ENCODE peak calls at places on chromosome 14, in six cellular contexts. L, R, O, I, B and H are unnamed samples.

GRCh38 chr14:88562532-88562830 is 356 bp upstream of the ZC3H14 start:
- DNase-seq in O (no peak), I (no peak), B (no peak), R (no peak), L (no peak), H (no peak)

GRCh38 chr14:77208266-77208978 is 26.8 kb downstream of the TMEM63C start:
- DNase-seq in I (peak; percentile 32), B (peak; percentile 64), O (peak; percentile 54), R (peak; percentile 30), L (peak; percentile 88), H (peak; percentile 25)

GRCh38 chr14:55706893-55707292 is 126.9 kb downstream of the KTN1 start:
- DNase-seq in L (no peak), R (no peak), B (no peak), I (no peak), O (no peak), H (no peak)

GRCh38 chr14:104681689-104682074 is 7.7 kb upstream of the INF2 start:
- DNase-seq in R (no peak), B (no peak), I (no peak), L (peak; percentile 84), O (no peak), H (no peak)

GRCh38 chr14:59360923-59361794 is 104.0 kb downstream of the GPR135 start:
- DNase-seq in B (peak; percentile 15), O (peak; percentile 95), I (no peak), L (no peak), R (no peak), H (no peak)

GRCh38 chr14:37622231-37622923 is 26.9 kb downstream of the TTC6 start:
- DNase-seq in I (no peak), L (peak; percentile 72), O (no peak), B (no peak), R (no peak), H (no peak)

GRCh38 chr14:49946320-49947141 is 53.6 kb downstream of the ARF6 start:
- DNase-seq in L (no peak), I (peak; percentile 81), B (peak; percentile 66), O (no peak), R (no peak), H (peak; percentile 37)

GRCh38 chr14:75120546-75121291 is 6.1 kb downstream of the NEK9 start:
- DNase-seq in I (no peak), L (no peak), O (peak; percentile 30), B (no peak), R (no peak), H (no peak)

GRCh38 chr14:92244805-92245204 is 78.2 kb upstream of the SLC24A4 start:
- DNase-seq in I (no peak), O (no peak), L (no peak), B (no peak), R (no peak), H (no peak)

GRCh38 chr14:91817566-91818325 is 49.6 kb downstream of the TC2N start:
- DNase-seq in I (no peak), O (peak; percentile 1), L (no peak), B (no peak), R (no peak), H (peak; percentile 26)

GRCh38 chr14:105533811-105534498 is 7.6 kb downstream of the TMEM121 start:
- DNase-seq in I (no peak), B (no peak), L (no peak), R (no peak), O (no peak), H (no peak)

GRCh38 chr14:74915426-74915825 is 7.6 kb downstream of the RPS6KL1 start:
- DNase-seq in O (no peak), R (no peak), L (no peak), I (no peak), B (no peak), H (no peak)

GRCh38 chr14:96624661-96625435 is 122.7 kb downstream of the PAPOLA start:
- DNase-seq in B (no peak), L (no peak), O (no peak), I (no peak), R (no peak), H (no peak)

GRCh38 chr14:72646861-72647528 is 246.9 kb downstream of the DPF3 start:
- DNase-seq in R (no peak), L (no peak), I (peak; percentile 91), O (no peak), B (no peak), H (no peak)

GRCh38 chr14:20347747-20348146 is 4.3 kb downstream of the PARP2 start:
- DNase-seq in O (no peak), B (no peak), R (no peak), I (no peak), L (no peak), H (no peak)

GRCh38 chr14:99865408-99865807 is 72.2 kb downstream of the EML1 start:
- DNase-seq in R (no peak), L (no peak), B (no peak), I (no peak), O (no peak), H (no peak)

GRCh38 chr14:105337966-105338365 is 23.4 kb downstream of the PACS2 start:
- DNase-seq in I (no peak), B (no peak), L (no peak), R (no peak), O (no peak), H (no peak)

GRCh38 chr14:89221109-89221508 is 195.9 kb downstream of the FOXN3 start:
- DNase-seq in L (no peak), O (no peak), R (peak; percentile 52), B (peak; percentile 10), I (peak; percentile 79), H (peak; percentile 35)